ENCODE peak calls at places on chromosomes 5 and 9, in eight cellular contexts. G is CD8-positive, alpha-beta T cell; J is cardiac muscle cell; U is uterus; B is colonic mucosa; Q is heart right ventricle; A is upper lobe of right lung; P is esophagus squamous epithelium. K is an unnamed sample. For H3K4me1, the result is how much of the 10 kb centered on the place peaks cover.

GRCh38 chr5:154446183-154447073 is 631 bp downstream of the SAP30L start:
- DNase-seq in G (peak), J (peak), U (peak), B (peak), Q (peak), A (peak), P (no peak), K (peak)

GRCh38 chr5:178399723-178400115 is 167.1 kb upstream of the PHYKPL start:
- DNase-seq in G (no peak), J (no peak), U (no peak), B (no peak), Q (no peak), A (no peak), P (no peak), K (no peak)

GRCh38 chr5:14962604-14963003 is 91.0 kb upstream of the ANKH start:
- DNase-seq in G (no peak), J (no peak), U (no peak), B (no peak), Q (no peak), A (no peak), P (no peak), K (no peak)

GRCh38 chr5:110879675-110880074 is 140.9 kb downstream of the SLC25A46 start:
- DNase-seq in G (no peak), J (no peak), U (no peak), B (no peak), Q (no peak), A (no peak), P (no peak), K (no peak)

GRCh38 chr5:102090770-102091169 is 205.3 kb downstream of the SLCO4C1 start:
- DNase-seq in G (no peak), J (no peak), U (no peak), B (peak), Q (no peak), A (no peak), P (no peak), K (no peak)

GRCh38 chr5:84729326-84729725 is 344.6 kb upstream of the EDIL3 start:
- DNase-seq in G (no peak), J (peak), U (no peak), B (no peak), Q (no peak), A (no peak), P (no peak), K (no peak)

GRCh38 chr9:29211681-29212589 is 1638.7 kb upstream of the C9orf72 start:
- DNase-seq in G (no peak), J (peak), U (peak), B (peak), Q (no peak), A (peak), P (no peak), K (no peak)

GRCh38 chr5:8184455-8185063 is 315.6 kb downstream of the MTRR start:
- DNase-seq in G (peak), J (peak), U (no peak), B (peak), Q (peak), A (peak), P (no peak), K (no peak)

GRCh38 chr5:151863566-151863965 is 61.1 kb downstream of the GLRA1 start:
- DNase-seq in G (no peak), J (no peak), U (no peak), B (no peak), Q (no peak), A (no peak), P (no peak), K (no peak)

GRCh38 chr5:14428302-14429081 is 153.1 kb upstream of the OTULINL start:
- DNase-seq in G (no peak), J (no peak), U (no peak), B (no peak), Q (no peak), A (no peak), P (no peak), K (no peak)

GRCh38 chr9:110745656-110746055 is 77.1 kb downstream of the MUSK start:
- DNase-seq in G (no peak), J (no peak), U (no peak), B (no peak), Q (no peak), A (no peak), P (no peak), K (no peak)

GRCh38 chr5:93596676-93597441 is 13.8 kb downstream of the NR2F1 start:
- DNase-seq in G (no peak), J (peak), U (no peak), B (peak), Q (no peak), A (peak), P (no peak), K (no peak)

GRCh38 chr5:67636091-67636490 is 439.5 kb upstream of the CD180 start:
- DNase-seq in G (no peak), J (peak), U (no peak), B (peak), Q (peak), A (no peak), P (no peak), K (no peak)

GRCh38 chr9:70924905-70925547 is 196.4 kb downstream of the TRPM3 start:
- DNase-seq in G (no peak), J (peak), U (peak), B (peak), Q (no peak), A (no peak), P (no peak), K (no peak)

GRCh38 chr5:67047180-67047579 is 149.4 kb downstream of the CD180 start:
- DNase-seq in G (no peak), J (no peak), U (no peak), B (no peak), Q (peak), A (no peak), P (no peak), K (no peak)

GRCh38 chr5:141951341-141951781 is 6.6 kb downstream of the PCDH12 start:
- DNase-seq in G (no peak), J (peak), U (no peak), B (no peak), Q (no peak), A (no peak), P (no peak), K (no peak)

GRCh38 chr9:135907006-135907434 is 326 bp downstream of the CAMSAP1 start:
- DNase-seq in G (no peak), J (peak), U (peak), B (no peak), Q (no peak), A (peak), P (no peak), K (no peak)

GRCh38 chr5:160743027-160743426 is 109.0 kb downstream of the ATP10B start:
- DNase-seq in G (no peak), J (no peak), U (no peak), B (no peak), Q (no peak), A (no peak), P (no peak), K (no peak)

GRCh38 chr5:119820608-119821007 is 191.2 kb downstream of the FAM170A start:
- DNase-seq in G (no peak), J (no peak), U (no peak), B (no peak), Q (no peak), A (no peak), P (no peak), K (no peak)

GRCh38 chr5:124887223-124887622 is 140.8 kb upstream of the ZNF608 start:
- DNase-seq in G (no peak), J (no peak), U (no peak), B (no peak), Q (no peak), A (no peak), P (no peak), K (no peak)

GRCh38 chr9:108813951-108814601 is 41.7 kb downstream of the ACTL7B start:
- DNase-seq in G (no peak), J (peak), U (no peak), B (no peak), Q (no peak), A (no peak), P (no peak), K (no peak)

GRCh38 chr5:141430332-141431113 is at the start of gene PCDHGA12:
- DNase-seq in G (no peak), J (peak), U (peak), B (no peak), Q (no peak), A (no peak), P (no peak), K (no peak)

GRCh38 chr5:60842859-60843692 is 993 bp downstream of the ELOVL7 start:
- DNase-seq in G (no peak), J (no peak), U (no peak), B (peak), Q (no peak), A (no peak), P (no peak), K (no peak)

GRCh38 chr5:44935262-44935661 is 126.5 kb downstream of the MRPS30 start:
- DNase-seq in G (no peak), J (no peak), U (no peak), B (no peak), Q (no peak), A (no peak), P (no peak), K (no peak)

GRCh38 chr9:95505676-95506437 is 10.9 kb downstream of the PTCH1 start:
- DNase-seq in G (peak), J (peak), U (peak), B (peak), Q (peak), A (peak), P (no peak), K (no peak)

GRCh38 chr9:122360891-122361290 is 9.9 kb upstream of the PTGS1 start:
- DNase-seq in G (no peak), J (peak), U (no peak), B (no peak), Q (no peak), A (no peak), P (no peak), K (no peak)

GRCh38 chr9:129165198-129165597 is 12.9 kb downstream of the IER5L start:
- DNase-seq in G (no peak), J (no peak), U (no peak), B (no peak), Q (no peak), A (no peak), P (no peak), K (no peak)

GRCh38 chr9:122402403-122403268 is 31.8 kb downstream of the PTGS1 start:
- DNase-seq in G (no peak), J (peak), U (no peak), B (no peak), Q (no peak), A (no peak), P (no peak), K (no peak)

GRCh38 chr9:113535756-113536155 is 72.2 kb downstream of the RGS3 start:
- DNase-seq in G (no peak), J (no peak), U (no peak), B (no peak), Q (no peak), A (no peak), P (no peak), K (no peak)
- H3K27ac ChIP-seq in G (no peak), J (peak), U (peak), B (no peak), Q (peak), A (no peak), P (peak), K (no peak)

GRCh38 chr9:133119039-133119438 is 2.0 kb downstream of the RALGDS start:
- DNase-seq in G (no peak), J (no peak), U (peak), B (no peak), Q (peak), A (no peak), P (no peak), K (no peak)
- H3K4me1 ChIP-seq in G (half or more), J (half or more), U (under half), B (under half), Q (half or more), A (half or more), P (half or more), K (half or more)

GRCh38 chr9:115877852-115878450 is 275.6 kb upstream of the PAPPA start:
- DNase-seq in G (no peak), J (no peak), U (no peak), B (no peak), Q (no peak), A (no peak), P (no peak), K (no peak)
- H3K4me3 ChIP-seq in G (no peak), J (no peak), U (no peak), B (no peak), Q (no peak), A (no peak), P (no peak), K (no peak)

GRCh38 chr5:175693746-175694145 is 35.9 kb downstream of the HRH2 start:
- DNase-seq in G (no peak), J (no peak), U (no peak), B (no peak), Q (no peak), A (no peak), P (no peak), K (no peak)
- H3K27ac ChIP-seq in G (no peak), J (no peak), U (no peak), B (no peak), Q (peak), A (no peak), P (no peak), K (no peak)

GRCh38 chr5:115600771-115601170 is 1.5 kb downstream of the TICAM2 start:
- DNase-seq in G (no peak), J (no peak), U (no peak), B (no peak), Q (no peak), A (no peak), P (no peak), K (no peak)

GRCh38 chr5:115601709-115602584 is at the start of gene TICAM2:
- DNase-seq in G (peak), J (peak), U (peak), B (peak), Q (peak), A (peak), P (peak), K (peak)

GRCh38 chr5:115605436-115605835 is 3.2 kb upstream of the TICAM2 start:
- DNase-seq in G (no peak), J (no peak), U (no peak), B (no peak), Q (no peak), A (no peak), P (no peak), K (no peak)

GRCh38 chr5:115599924-115600323 is 2.4 kb downstream of the TICAM2 start:
- DNase-seq in G (no peak), J (peak), U (no peak), B (no peak), Q (no peak), A (no peak), P (no peak), K (no peak)

GRCh38 chr5:115602585-115603125 is 376 bp upstream of the TICAM2 start:
- DNase-seq in G (no peak), J (no peak), U (no peak), B (no peak), Q (no peak), A (no peak), P (no peak), K (no peak)
- H3K4me1 ChIP-seq in G (under half), J (under half), U (under half), B (under half), Q (under half), A (under half), P (under half), K (under half)

DNA sequence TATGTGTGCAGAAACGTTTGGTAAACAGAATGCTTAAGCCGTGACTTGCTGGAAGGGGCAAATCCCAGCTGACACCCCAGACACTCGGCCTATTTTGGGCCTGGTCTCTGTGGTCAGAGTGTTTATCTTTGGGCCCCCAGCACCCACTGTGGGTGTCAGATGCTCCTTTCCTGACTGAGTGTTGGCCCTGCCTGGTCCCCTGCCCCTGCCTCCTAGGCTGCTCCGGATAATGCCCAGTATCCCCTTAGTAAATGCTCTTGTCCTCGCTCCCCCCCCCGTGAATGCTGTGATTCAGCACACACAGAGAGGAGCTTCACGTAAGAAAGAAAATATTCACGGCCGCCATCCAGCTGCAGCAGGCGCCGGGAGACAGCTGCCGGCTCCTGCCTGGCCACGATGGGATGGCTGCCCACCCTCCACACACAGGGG is 11.3 kb upstream of the ANGPTL2 start:
- DNase-seq in G (no peak), J (peak), U (peak), B (no peak), Q (peak), A (peak), P (no peak), K (no peak)
- H3K4me3 ChIP-seq in G (no peak), J (no peak), U (no peak), B (no peak), Q (no peak), A (no peak), P (peak), K (no peak)